ENCODE peak calls at places on chromosomes 16 and 17, in ten cellular contexts. P is astrocyte of the spinal cord, K is fibroblast of lung, U is A549, O is RWPE1, M is H9, N is sigmoid colon, L is AG04450, D is prostate gland, W is heart right ventricle. V is an unnamed sample.

GRCh38 chr17:1049446-1050225 is 52.7 kb downstream of the TIMM22 start:
- DNase-seq in P (no peak), K (no peak), U (no peak), O (no peak), M (no peak), N (no peak), L (no peak), D (no peak), W (peak; percentile 10), V (no peak)

GRCh38 chr16:75087040-75087979 is 29.3 kb downstream of the LDHD start:
- DNase-seq in P (peak; percentile 46), K (peak; percentile 97), U (no peak), O (no peak), M (no peak), N (peak; percentile 75), L (peak; percentile 87), D (no peak), W (peak; percentile 47), V (no peak)

GRCh38 chr17:70767102-70767701 is 597.9 kb downstream of the KCNJ2 start:
- DNase-seq in P (peak; percentile 59), K (peak; percentile 73), U (peak; percentile 29), O (peak; percentile 26), M (no peak), N (no peak), L (peak; percentile 3), D (no peak), W (no peak), V (no peak)

GRCh38 chr17:63918305-63918704 is 334 bp downstream of the GH1 start:
- DNase-seq in P (no peak), K (no peak), U (no peak), O (no peak), M (peak; percentile 92), N (no peak), L (no peak), D (no peak), W (no peak), V (peak; percentile 61)

GRCh38 chr17:38797828-38798227 is 1.5 kb downstream of the PIP4K2B start:
- DNase-seq in P (no peak), K (no peak), U (no peak), O (no peak), M (no peak), N (no peak), L (no peak), D (no peak), W (no peak), V (no peak)

GRCh38 chr17:44905006-44906000 is 6.1 kb upstream of the EFTUD2 start:
- DNase-seq in P (no peak), K (no peak), U (no peak), O (no peak), M (no peak), N (no peak), L (no peak), D (no peak), W (no peak), V (no peak)

GRCh38 chr17:62816282-62816839 is 8.2 kb upstream of the MARCHF10 start:
- DNase-seq in P (no peak), K (peak; percentile 66), U (no peak), O (no peak), M (no peak), N (no peak), L (no peak), D (no peak), W (no peak), V (no peak)

GRCh38 chr17:63826468-63827001 is 696 bp upstream of the PSMC5 start:
- DNase-seq in P (peak; percentile 49), K (no peak), U (no peak), O (no peak), M (no peak), N (no peak), L (no peak), D (peak; percentile 23), W (no peak), V (no peak)

GRCh38 chr17:59001158-59001814 is 105.4 kb downstream of the TRIM37 start:
- DNase-seq in P (peak; percentile 61), K (peak; percentile 18), U (no peak), O (no peak), M (peak; percentile 41), N (no peak), L (no peak), D (peak; percentile 26), W (no peak), V (no peak)

GRCh38 chr16:5634781-5635180 is 537.2 kb upstream of the EEF2KMT start:
- DNase-seq in P (no peak), K (no peak), U (no peak), O (no peak), M (no peak), N (no peak), L (no peak), D (no peak), W (no peak), V (no peak)

GRCh38 chr17:20234266-20234665 is 225.1 kb downstream of the SPECC1 start:
- DNase-seq in P (no peak), K (no peak), U (no peak), O (no peak), M (no peak), N (no peak), L (no peak), D (no peak), W (no peak), V (no peak)

GRCh38 chr17:15169676-15170075 is 95.5 kb downstream of the PMP22 start:
- DNase-seq in P (peak; percentile 72), K (peak; percentile 24), U (no peak), O (no peak), M (no peak), N (no peak), L (peak; percentile 26), D (no peak), W (no peak), V (no peak)

GRCh38 chr16:85481206-85481605 is 131.9 kb upstream of the GSE1 start:
- DNase-seq in P (no peak), K (no peak), U (no peak), O (no peak), M (no peak), N (no peak), L (no peak), D (no peak), W (no peak), V (no peak)

GRCh38 chr16:85480727-85481101 is 132.4 kb upstream of the GSE1 start:
- DNase-seq in P (no peak), K (no peak), U (no peak), O (no peak), M (no peak), N (no peak), L (no peak), D (no peak), W (peak; percentile 42), V (no peak)

GRCh38 chr16:85477801-85478363 is 135.2 kb upstream of the GSE1 start:
- DNase-seq in P (no peak), K (no peak), U (no peak), O (no peak), M (no peak), N (no peak), L (no peak), D (no peak), W (no peak), V (no peak)

GRCh38 chr16:85481738-85482137 is 131.4 kb upstream of the GSE1 start:
- DNase-seq in P (no peak), K (no peak), U (no peak), O (no peak), M (no peak), N (no peak), L (no peak), D (no peak), W (no peak), V (no peak)

GRCh38 chr16:85479972-85480726 is 133.0 kb upstream of the GSE1 start:
- DNase-seq in P (no peak), K (no peak), U (peak; percentile 94), O (no peak), M (peak; percentile 67), N (no peak), L (no peak), D (peak; percentile 28), W (peak; percentile 40), V (peak; percentile 64)
- TF ChIP-seq CTCF in P (peak; percentile 44), K (no peak), U (peak; percentile 73), O (peak; percentile 36), M (peak; percentile 58), N (peak; percentile 25), L (peak; percentile 12), D (peak; percentile 45), W (peak; percentile 35), V (no peak)

DNA sequence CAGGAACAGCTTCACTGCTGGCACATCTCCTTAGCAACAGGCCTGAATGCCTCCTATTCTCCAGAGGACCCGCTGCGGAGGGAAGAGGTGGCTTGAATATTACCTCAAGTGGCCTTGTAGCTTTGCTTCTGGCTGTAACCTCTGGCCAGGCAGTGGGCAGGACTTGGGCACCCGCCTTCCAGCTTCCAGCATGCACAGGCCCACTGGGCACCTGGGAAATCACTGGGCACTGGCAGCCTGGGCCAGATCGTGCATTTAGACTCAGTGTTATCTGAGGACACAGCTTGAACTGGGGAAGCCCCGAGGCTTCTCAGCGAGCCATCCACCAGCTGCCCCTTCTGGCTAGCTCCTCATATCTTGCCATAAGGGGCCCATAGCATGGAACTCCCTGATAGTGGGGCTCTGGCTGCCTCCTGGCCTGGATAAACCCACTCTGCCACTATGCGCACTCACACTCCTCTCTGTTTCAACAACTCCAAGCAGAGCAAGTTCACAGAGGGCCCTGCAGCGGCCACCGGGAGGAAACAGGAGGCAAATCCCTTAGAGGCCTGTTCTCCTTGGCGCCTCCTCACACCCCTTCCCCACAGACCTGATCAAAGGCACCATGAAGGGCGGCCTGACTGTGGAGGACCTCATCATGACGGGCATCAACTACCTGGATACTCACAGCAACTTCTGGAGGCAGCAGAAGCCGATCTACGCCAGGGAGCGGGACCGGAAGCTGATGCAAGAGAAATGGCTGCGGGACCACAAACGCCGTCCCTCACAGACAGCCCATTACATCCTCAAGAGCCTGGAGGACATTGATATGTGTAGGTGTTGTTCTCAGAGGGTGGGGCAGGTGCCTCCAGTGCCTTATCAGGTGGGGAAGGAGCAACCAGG is 7.8 kb downstream of the ODAD4 start:
- DNase-seq in P (no peak), K (no peak), U (no peak), O (no peak), M (no peak), N (no peak), L (no peak), D (no peak), W (peak; percentile 59), V (no peak)
- TF ChIP-seq CTCF in P (no peak), K (no peak), U (no peak), O (no peak), M (no peak), N (no peak), L (no peak), D (no peak), W (no peak), V (no peak)

DNA sequence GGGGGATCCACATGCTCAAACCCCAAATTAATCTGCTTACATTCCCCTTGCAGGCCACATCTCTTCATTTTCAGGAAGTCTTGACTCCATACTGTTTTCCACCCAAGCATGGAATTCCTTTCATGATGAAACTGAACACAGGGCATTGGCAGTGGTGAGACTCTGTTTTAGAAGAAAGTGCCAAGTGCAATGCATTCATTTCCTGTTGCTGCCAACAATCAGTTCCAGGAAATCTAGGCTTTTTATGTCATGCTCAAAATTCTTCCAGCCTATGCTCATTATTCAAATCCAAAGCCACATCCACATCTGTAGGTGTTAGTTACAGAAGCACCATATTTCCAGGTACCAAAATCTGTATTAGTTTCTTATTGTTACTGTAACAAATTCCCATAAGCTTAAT is 4.1 kb downstream of the CCL2 start:
- DNase-seq in P (peak; percentile 60), K (no peak), U (no peak), O (no peak), M (no peak), N (no peak), L (no peak), D (no peak), W (no peak), V (no peak)
- TF ChIP-seq CTCF in P (no peak), K (no peak), U (no peak), O (no peak), M (no peak), N (no peak), L (no peak), D (no peak), W (no peak), V (no peak)

GRCh38 chr17:17216776-17217175 is 10.6 kb upstream of the PLD6 start:
- DNase-seq in P (no peak), K (no peak), U (peak; percentile 60), O (no peak), M (peak; percentile 37), N (no peak), L (no peak), D (no peak), W (no peak), V (no peak)
- TF ChIP-seq CTCF in P (no peak), K (no peak), U (peak; percentile 21), O (no peak), M (peak; percentile 34), N (no peak), L (no peak), D (no peak), W (no peak), V (peak; percentile 25)

V was measured in WTC11.